ENCODE peak calls at places on chromosome 10, in five cellular contexts. B is HCT116, X is upper lobe of left lung, T is breast epithelium, D is sigmoid colon. M is an unnamed sample.

GRCh38 chr10:21535494-21535818 is 1.4 kb downstream of the MLLT10 start:
- DNase-seq in X (no peak), D (no peak), B (no peak), T (no peak), M (no peak)

GRCh38 chr10:132207536-132208488 is 21.1 kb downstream of the DPYSL4 start:
- DNase-seq in D (no peak), T (no peak), B (no peak), X (peak), M (no peak)

GRCh38 chr10:48804740-48805182 is 120.1 kb downstream of the WDFY4 start:
- DNase-seq in D (no peak), T (no peak), X (no peak), B (no peak), M (peak)

GRCh38 chr10:48399056-48399541 is 92.6 kb downstream of the MAPK8 start:
- DNase-seq in D (no peak), X (no peak), B (no peak), T (no peak), M (no peak)

GRCh38 chr10:122142652-122143237 is 128.4 kb upstream of the BTBD16 start:
- DNase-seq in T (no peak), X (peak), D (no peak), B (no peak), M (no peak)

GRCh38 chr10:19133992-19134391 is 85.4 kb downstream of the MALRD1 start:
- DNase-seq in X (no peak), D (no peak), T (no peak), B (no peak), M (no peak)

GRCh38 chr10:117801691-117802090 is 245.1 kb downstream of the RAB11FIP2 start:
- DNase-seq in B (no peak), T (no peak), X (no peak), D (no peak), M (no peak)

GRCh38 chr10:34766256-34766580 is 48.9 kb downstream of the PARD3 start:
- DNase-seq in D (no peak), T (no peak), X (no peak), B (no peak), M (no peak)

GRCh38 chr10:119687192-119688032 is 36.2 kb downstream of the BAG3 start:
- DNase-seq in X (no peak), T (no peak), D (no peak), B (no peak), M (no peak)

GRCh38 chr10:129744896-129745750 is 219.0 kb downstream of the EBF3 start:
- DNase-seq in T (no peak), B (no peak), D (peak), X (peak), M (no peak)

GRCh38 chr10:70885931-70886903 is 2.1 kb downstream of the PCBD1 start:
- DNase-seq in B (no peak), T (no peak), X (no peak), D (no peak), M (no peak)

GRCh38 chr10:77282163-77282562 is 355.4 kb downstream of the KCNMA1 start:
- DNase-seq in X (no peak), T (no peak), D (no peak), B (no peak), M (no peak)

GRCh38 chr10:14574885-14575284 is 199.8 kb downstream of the FAM107B start:
- DNase-seq in B (no peak), D (no peak), X (no peak), T (no peak), M (no peak)

DNA sequence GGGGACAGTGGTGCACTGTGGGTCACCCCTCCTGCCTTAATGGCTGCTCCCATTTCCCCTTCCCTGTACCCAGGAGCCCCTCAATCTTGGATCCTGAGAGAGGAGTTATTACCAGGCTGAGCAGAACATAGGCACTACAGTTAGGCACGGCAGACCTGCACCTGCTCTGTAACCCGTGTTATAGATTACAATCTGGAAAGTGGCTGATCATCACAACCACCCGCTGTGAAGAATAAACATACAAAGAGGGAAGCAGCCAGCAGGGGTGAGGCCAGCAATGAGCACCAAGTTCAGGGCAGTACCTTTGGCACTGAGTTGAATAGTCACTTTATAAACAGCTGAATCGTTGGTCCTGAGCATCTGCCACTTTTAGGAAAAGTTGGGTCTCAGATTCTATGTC is 1.7 kb downstream of the CDHR1 start:
- DNase-seq in T (no peak), B (no peak), D (peak), X (no peak), M (no peak)
- TF ChIP-seq POLR2AphosphoS5 in T (no peak), B (no peak), D (no peak), X (no peak), M (no peak)

GRCh38 chr10:50331486-50331885 is 80.2 kb upstream of the ASAH2 start:
- DNase-seq in X (no peak), B (no peak), D (no peak), T (no peak), M (no peak)

GRCh38 chr10:50324680-50325393 is 73.5 kb upstream of the ASAH2 start:
- DNase-seq in T (no peak), D (no peak), B (no peak), X (no peak), M (no peak)

GRCh38 chr10:50322075-50322474 is 70.8 kb upstream of the ASAH2 start:
- DNase-seq in D (no peak), X (no peak), B (no peak), T (no peak), M (no peak)

GRCh38 chr10:50326757-50327701 is 75.7 kb upstream of the ASAH2 start:
- DNase-seq in T (no peak), X (no peak), B (no peak), D (no peak), M (peak)

GRCh38 chr10:50325449-50326188 is 74.3 kb upstream of the ASAH2 start:
- DNase-seq in B (peak), D (peak), T (no peak), X (no peak), M (no peak)
- H3K4me3 ChIP-seq in B (no peak), D (no peak), T (no peak), X (no peak), M (no peak)

DNA sequence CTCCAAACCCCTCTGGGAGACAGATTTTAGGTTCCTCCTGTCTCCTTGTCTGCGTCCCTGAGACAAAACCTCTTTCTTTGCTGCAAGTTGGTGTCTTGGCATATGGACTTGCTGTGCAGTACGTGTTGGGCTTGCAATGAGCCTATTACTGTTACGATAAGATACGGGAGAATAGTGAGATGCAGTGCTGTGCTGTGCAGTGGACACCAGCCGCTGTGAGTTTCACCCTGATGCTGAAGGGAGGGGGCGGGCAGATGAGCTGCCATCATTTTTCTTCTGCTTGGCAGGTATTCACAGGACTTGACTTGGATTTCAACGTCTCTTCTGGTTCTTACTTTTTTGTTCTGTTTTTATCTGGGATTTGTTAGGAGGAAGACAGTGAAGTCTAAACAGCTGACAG is 257.1 kb upstream of the PITRM1 start:
- DNase-seq in D (no peak), X (no peak), B (no peak), T (no peak), M (no peak)
- H3K27ac ChIP-seq in D (peak), X (no peak), B (no peak), T (no peak), M (no peak)

DNA sequence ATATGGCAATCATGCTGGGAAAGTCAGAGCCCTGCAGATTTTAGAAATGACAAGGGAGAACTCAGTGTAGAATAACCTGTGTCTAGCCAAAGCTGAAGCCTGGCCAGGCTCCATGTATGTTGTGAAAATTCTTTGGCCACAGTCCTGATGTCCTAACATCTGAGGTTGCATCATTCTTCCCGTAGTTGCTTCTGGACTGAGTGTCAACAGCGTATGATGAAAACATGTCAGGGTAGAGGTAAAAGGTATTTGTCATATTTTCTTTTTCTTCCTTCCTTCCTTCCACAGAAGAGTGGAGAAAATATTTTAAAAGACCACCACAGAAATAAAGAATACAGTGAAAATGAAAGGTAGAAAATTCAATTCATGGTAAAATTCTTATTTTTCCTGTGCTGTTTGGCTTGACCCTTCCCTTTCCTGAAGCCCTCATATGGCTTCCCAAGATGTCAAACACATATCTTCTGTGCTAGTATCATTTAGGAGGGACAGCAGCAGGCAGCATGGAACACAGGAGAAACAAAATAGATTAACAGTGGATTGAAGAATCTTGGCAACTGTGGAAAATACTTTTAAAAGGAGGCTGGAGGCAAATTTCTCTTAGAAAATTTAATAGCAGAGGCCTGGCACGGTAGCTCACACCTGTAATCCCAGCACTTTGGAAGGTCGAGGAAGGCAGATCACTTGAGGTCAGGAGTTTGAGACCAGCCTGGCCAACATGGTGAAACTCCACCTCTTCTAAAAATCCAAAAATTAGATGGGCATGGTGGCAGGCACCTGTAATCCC is 18.9 kb upstream of the NRBF2 start:
- DNase-seq in T (peak), X (no peak), D (peak), B (no peak), M (no peak)
- TF ChIP-seq POLR2AphosphoS5 in T (peak), X (peak), D (peak), B (no peak), M (no peak)